ENCODE peak calls at places on chromosomes 13 and 19, in seven cellular contexts. L is endothelial cell of umbilical vein, B is fibroblast of lung, Z is PC-3, T is GM23248, C is HCT116, J is GM23338. U is an unnamed sample. For H3K36me3, the result is how much of the 10 kb centered on the place peaks cover.

GRCh38 chr13:91655731-91656130 is 257.3 kb downstream of the GPC5 start:
- DNase-seq in Z (no peak), L (no peak), J (no peak), B (no peak), C (no peak), T (no peak), U (no peak)

GRCh38 chr19:6065685-6066365 is 44.5 kb downstream of the RFX2 start:
- DNase-seq in C (no peak), L (peak), J (peak), Z (peak), T (peak), B (no peak), U (peak)

GRCh38 chr19:44113784-44114390 is 688 bp downstream of the ZNF225 start:
- DNase-seq in J (peak), Z (no peak), B (no peak), T (peak), L (no peak), C (no peak), U (no peak)

GRCh38 chr19:56155124-56155687 is 14.1 kb downstream of the ZNF444 start:
- DNase-seq in Z (no peak), C (no peak), L (no peak), J (peak), B (no peak), T (peak), U (no peak)

GRCh38 chr13:42946927-42947326 is 45.1 kb downstream of the EPSTI1 start:
- DNase-seq in C (no peak), Z (no peak), T (peak), J (no peak), L (no peak), B (peak), U (peak)

GRCh38 chr13:90627813-90628212 is 719.7 kb upstream of the MIR17HG start:
- DNase-seq in J (no peak), Z (no peak), B (no peak), L (no peak), C (no peak), T (no peak), U (no peak)

GRCh38 chr13:51758691-51759090 is 45.3 kb downstream of the DHRS12 start:
- DNase-seq in Z (no peak), B (no peak), J (no peak), C (no peak), T (no peak), L (no peak), U (no peak)

GRCh38 chr19:47778954-47779351 is 450 bp downstream of the SELENOW start:
- DNase-seq in B (no peak), J (no peak), L (peak), Z (no peak), C (no peak), T (peak), U (no peak)

GRCh38 chr13:50227356-50227755 is 212.1 kb downstream of the KCNRG start:
- DNase-seq in C (no peak), L (no peak), J (no peak), Z (no peak), T (no peak), B (no peak), U (no peak)

GRCh38 chr19:29285878-29286277 is 72.9 kb upstream of the UQCRFS1 start:
- DNase-seq in Z (no peak), L (no peak), C (no peak), T (peak), B (no peak), J (peak), U (no peak)

GRCh38 chr13:81874681-81875661 is 1534.0 kb upstream of the SPRY2 start:
- DNase-seq in L (no peak), T (no peak), C (no peak), Z (peak), J (peak), B (no peak), U (no peak)

GRCh38 chr13:50845211-50845610 is 1.7 kb upstream of the DLEU7 start:
- DNase-seq in L (no peak), J (no peak), C (no peak), B (peak), Z (no peak), T (no peak), U (peak)

GRCh38 chr13:41554626-41555386 is 97.5 kb downstream of the RGCC start:
- DNase-seq in Z (no peak), J (no peak), B (no peak), T (no peak), L (no peak), C (no peak), U (no peak)

GRCh38 chr13:28754698-28755545 is 36.2 kb upstream of the SLC46A3 start:
- DNase-seq in T (peak), L (peak), C (peak), Z (peak), J (peak), B (peak), U (no peak)

DNA sequence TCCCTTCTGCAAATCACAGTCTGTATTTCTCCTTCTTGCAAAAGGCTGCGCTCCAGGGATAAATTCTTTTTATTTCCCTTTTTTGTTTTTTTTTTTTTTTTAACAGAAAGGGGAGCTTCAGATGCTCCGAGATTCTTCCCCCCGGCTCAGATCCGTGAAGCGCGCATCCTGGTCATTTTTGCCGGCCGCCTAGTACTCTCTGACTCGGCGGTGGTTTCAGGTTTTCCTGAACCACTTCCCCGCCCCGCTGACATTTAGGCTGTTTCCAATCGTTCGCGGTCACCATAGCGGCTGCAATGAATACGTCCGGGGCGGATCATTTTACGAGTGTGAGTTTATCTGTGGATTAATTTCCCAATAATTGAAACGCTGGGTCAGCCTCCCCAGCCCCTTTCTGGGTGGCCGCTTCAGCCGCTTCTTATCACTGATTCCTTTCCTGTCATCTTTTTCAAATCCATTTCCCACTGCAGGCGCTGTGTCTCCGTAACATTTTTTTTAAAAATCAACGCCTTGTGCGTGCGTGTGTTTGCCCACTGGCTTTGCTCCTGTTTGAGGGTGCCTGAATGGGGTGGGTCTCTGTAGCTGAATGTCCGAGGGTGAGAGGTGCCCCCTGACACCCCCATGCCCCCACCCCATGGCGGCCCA is 10.5 kb downstream of the ONECUT3 start:
- DNase-seq in B (no peak), T (no peak), J (no peak), L (no peak), C (no peak), Z (no peak), U (no peak)
- TF ChIP-seq EZH2 in B (peak), T (peak), J (peak), L (peak), C (no peak), Z (no peak), U (peak)

GRCh38 chr19:17735410-17735809 is 15.9 kb upstream of the FCHO1 start:
- DNase-seq in B (no peak), J (no peak), L (no peak), Z (no peak), C (no peak), T (no peak), U (no peak)

GRCh38 chr19:17734146-17734545 is 14.9 kb downstream of the MAP1S start:
- DNase-seq in J (no peak), T (no peak), L (no peak), C (no peak), B (no peak), Z (no peak), U (no peak)

GRCh38 chr19:17737690-17738153 is 13.6 kb upstream of the FCHO1 start:
- DNase-seq in T (no peak), C (no peak), B (peak), J (no peak), Z (no peak), L (no peak), U (no peak)

GRCh38 chr19:17727843-17728242 is 8.6 kb downstream of the MAP1S start:
- DNase-seq in L (no peak), B (no peak), T (no peak), J (no peak), C (no peak), Z (no peak), U (no peak)

DNA sequence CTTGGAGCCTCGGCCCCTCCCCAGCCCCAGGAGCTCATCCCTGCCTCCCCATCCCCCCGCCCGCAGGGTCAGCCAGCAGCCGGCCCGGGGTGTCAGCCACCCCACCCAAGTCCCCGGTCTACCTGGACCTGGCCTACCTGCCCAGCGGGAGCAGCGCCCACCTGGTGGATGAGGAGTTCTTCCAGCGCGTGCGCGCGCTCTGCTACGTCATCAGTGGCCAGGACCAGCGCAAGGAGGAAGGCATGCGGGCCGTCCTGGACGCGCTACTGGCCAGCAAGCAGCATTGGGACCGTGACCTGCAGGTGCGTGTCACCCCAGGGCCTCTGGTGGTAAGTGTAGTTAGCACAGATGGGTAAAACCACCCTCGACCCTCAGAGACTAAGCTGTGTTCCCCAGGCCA is 13.8 kb downstream of the MAP1S start:
- DNase-seq in T (no peak), Z (no peak), L (no peak), J (no peak), B (no peak), C (no peak), U (no peak)
- H3K36me3 ChIP-seq in T (under half), Z (under half), L (under half), J (under half), B (under half), C (under half), U (under half)

GRCh38 chr19:4338441-4339350 is at the start of gene STAP2:
- DNase-seq in T (no peak), J (peak), Z (peak), C (no peak), B (no peak), L (peak), U (no peak)

GRCh38 chr19:4343845-4344713 is 717 bp downstream of the MPND start:
- DNase-seq in C (no peak), B (no peak), L (no peak), J (no peak), T (no peak), Z (no peak), U (no peak)

GRCh38 chr19:4343056-4343844 is at the start of gene MPND:
- DNase-seq in J (peak), C (peak), T (peak), Z (peak), L (peak), B (peak), U (peak)

GRCh38 chr19:4345656-4346383 is 2.5 kb downstream of the MPND start:
- DNase-seq in B (no peak), Z (no peak), J (no peak), C (no peak), L (no peak), T (no peak), U (no peak)

DNA sequence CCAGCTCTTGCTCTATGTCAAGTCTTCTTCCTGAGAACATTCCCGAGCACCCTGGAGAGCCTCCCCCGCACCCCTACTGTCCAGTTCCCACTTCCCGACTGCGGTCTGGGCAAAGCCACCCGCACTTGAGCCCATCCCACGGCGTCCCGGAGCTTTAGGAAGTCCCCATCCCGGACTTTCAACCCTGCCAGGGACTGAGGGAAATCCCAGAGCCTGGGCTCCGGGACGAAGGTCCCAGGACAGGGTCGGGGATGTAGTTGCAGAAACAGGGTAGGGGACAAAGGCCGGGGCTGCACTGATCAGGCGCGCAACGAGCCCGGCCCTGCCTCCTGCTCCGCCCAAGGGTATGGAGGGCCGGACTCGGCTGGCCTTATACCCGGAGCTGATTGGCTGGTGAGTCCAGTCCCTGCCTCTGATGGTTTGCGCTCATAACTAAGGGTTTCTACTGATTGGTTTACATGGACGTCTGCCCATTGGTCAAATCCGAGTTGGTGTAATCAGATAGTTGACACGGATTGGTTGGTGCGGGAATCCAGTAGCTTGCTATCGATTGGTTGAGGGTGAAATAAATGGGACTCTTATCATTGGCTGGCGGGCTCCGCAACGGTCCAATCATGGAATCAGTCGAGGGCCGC is 824 bp upstream of the MPND start:
- DNase-seq in B (peak), J (peak), C (peak), L (peak), T (peak), Z (peak), U (peak)
- TF ChIP-seq EZH2 in B (peak), J (no peak), C (no peak), L (peak), T (no peak), Z (no peak), U (peak)

GRCh38 chr13:35826626-35827254 is 304.4 kb downstream of the DCLK1 start:
- DNase-seq in Z (no peak), T (no peak), L (no peak), C (peak), B (no peak), J (peak), U (no peak)

GRCh38 chr13:35822666-35823065 is 308.5 kb downstream of the DCLK1 start:
- DNase-seq in L (no peak), J (no peak), C (no peak), T (no peak), B (no peak), Z (no peak), U (no peak)

GRCh38 chr13:35818577-35819165 is 312.5 kb downstream of the DCLK1 start:
- DNase-seq in T (peak), Z (peak), L (peak), C (peak), J (peak), B (peak), U (no peak)

GRCh38 chr13:35824825-35825224 is 306.4 kb downstream of the DCLK1 start:
- DNase-seq in J (no peak), Z (no peak), C (no peak), B (no peak), L (no peak), T (no peak), U (no peak)

DNA sequence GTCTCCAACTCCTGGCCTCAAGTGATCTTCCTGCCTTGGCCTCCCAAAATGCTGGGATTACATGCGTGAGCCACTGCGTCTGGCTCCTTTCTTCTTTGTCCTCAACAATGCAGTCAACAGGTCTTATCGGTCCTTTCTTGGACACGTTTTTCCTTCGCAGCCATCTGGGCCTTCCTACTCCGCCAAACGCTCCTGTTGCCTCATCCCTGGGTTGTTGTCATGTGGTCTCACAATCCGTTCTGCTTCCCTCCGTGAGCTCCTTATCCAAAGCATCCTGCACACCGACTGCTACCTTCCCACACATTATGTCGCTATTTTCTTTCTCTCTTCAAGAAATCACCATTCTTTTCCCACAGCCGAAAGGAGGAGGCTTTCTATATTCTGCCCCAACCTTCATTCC is 306.8 kb downstream of the DCLK1 start:
- DNase-seq in Z (no peak), J (no peak), B (no peak), L (no peak), C (no peak), T (no peak), U (no peak)
- H3K36me3 ChIP-seq in Z (under half), J (under half), B (under half), L (under half), C (under half), T (under half), U (under half)

DNA sequence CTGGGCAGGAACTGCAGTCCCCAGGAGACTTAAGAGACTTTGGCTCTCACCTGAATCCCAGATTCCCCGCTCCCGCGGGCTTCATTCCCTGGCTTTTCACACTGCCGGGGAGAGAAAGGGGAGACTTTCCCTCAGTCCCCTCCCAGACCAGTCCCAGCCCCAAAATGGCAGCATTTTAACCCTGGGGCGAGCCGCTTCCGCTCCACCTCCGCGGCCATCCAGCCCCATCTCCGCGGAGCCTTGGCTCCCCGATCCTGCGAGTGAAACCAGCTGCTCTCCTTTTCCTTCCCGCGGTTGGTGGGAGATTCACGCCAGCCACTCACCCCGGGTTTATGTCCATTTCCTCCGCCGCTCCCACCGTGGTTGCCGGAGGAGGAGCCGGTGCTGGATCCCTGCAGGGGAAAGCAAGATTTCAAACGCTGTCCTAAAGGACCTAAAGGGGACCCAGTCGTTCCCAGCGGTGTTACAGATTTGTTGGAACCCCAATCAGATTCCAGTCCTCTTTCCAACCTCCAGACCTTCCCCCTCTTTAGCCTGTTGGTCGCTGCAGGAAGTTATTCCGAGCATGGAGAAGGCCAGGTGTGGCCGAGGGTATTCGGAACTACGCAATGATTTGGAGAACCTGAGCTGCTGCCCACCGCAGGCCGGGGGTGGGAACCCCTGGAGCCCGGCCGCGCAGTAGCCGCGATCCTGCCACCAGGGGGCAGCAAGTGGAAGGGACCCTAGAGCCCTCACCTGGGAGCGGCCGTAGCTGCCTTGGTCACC is 3.4 kb downstream of the DMKN start:
- DNase-seq in J (peak), L (peak), Z (peak), C (peak), T (peak), B (peak), U (no peak)
- TF ChIP-seq EZH2 in J (no peak), L (peak), Z (no peak), C (no peak), T (no peak), B (peak), U (no peak)

GRCh38 chr13:71721117-71721516 is 145.9 kb downstream of the DACH1 start:
- DNase-seq in L (no peak), Z (no peak), C (no peak), B (no peak), J (no peak), T (no peak), U (no peak)
- H3K36me3 ChIP-seq in L (under half), Z (under half), C (under half), B (under half), J (under half), T (under half), U (under half)

DNA sequence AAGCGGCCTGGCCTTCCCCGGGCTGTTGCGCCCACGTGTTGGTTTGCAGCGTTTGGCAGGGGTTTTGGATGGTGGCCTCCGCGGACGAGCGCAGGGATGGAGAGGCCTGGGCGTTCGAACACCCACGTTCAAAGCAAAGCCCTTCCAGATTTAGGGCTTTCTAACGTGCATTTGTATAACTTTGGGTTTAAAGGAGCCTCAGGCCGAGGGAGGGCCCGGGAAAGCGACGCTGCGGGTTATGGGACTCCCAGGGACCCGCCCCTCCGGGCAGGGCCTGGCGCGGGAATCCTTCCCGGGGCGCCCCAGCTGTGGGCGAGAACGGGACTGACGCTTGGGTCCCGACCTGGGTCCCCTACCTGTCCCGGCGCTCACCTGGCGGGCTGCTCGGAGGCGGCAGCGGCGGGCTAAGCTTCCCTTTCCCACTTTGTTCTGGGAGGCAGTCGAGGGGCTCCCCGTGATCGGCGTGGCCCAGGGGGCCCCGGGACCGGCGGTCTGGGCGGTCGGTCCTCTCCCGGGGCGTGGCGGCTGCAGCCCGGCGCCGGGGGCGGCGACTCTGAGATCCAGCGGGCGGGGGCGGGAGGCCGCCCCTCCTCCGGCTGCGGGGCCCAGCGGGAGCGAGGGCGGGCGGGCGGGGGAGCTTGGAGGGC is at the start of gene FBXO17:
- DNase-seq in Z (no peak), B (peak), T (peak), J (peak), C (no peak), L (peak), U (peak)
- TF ChIP-seq EZH2 in Z (no peak), B (no peak), T (no peak), J (no peak), C (no peak), L (no peak), U (no peak)